ENCODE peak calls at places on chromosomes 4 and X, in six cellular contexts. W is PC-3, P is GM23338, K is endodermal cell, D is lower lobe of right lung, G is IMR-90. Y is an unnamed sample. For H3K36me3, the result is how much of the 10 kb centered on the place peaks cover.

GRCh38 chr4:138062929-138063328 is 179.2 kb downstream of the SLC7A11 start:
- DNase-seq in W (peak), P (peak), K (peak), D (no peak), G (peak), Y (no peak)

GRCh38 chrX:109352121-109352556 is 129.7 kb downstream of the GUCY2F start:
- DNase-seq in W (no peak), P (no peak), K (no peak), D (peak), G (no peak), Y (no peak)

GRCh38 chr4:113474017-113474416 is 287.5 kb downstream of the CAMK2D start:
- DNase-seq in W (peak), P (no peak), K (no peak), D (no peak), G (peak), Y (no peak)

GRCh38 chrX:39640866-39641265 is 456.9 kb downstream of the BCOR start:
- DNase-seq in W (no peak), P (no peak), K (no peak), D (no peak), G (no peak), Y (no peak)

GRCh38 chrX:30643313-30643821 is 9.9 kb upstream of the GK start:
- DNase-seq in W (no peak), P (no peak), K (no peak), D (no peak), G (peak), Y (no peak)

GRCh38 chr4:112510468-112511293 is 5.3 kb downstream of the NEUROG2 start:
- DNase-seq in W (no peak), P (peak), K (peak), D (no peak), G (no peak), Y (no peak)

GRCh38 chrX:68488657-68489056 is 10.2 kb upstream of the YIPF6 start:
- DNase-seq in W (peak), P (no peak), K (no peak), D (no peak), G (no peak), Y (no peak)

GRCh38 chr4:123418486-123418931 is 21.9 kb downstream of the SPRY1 start:
- DNase-seq in W (peak), P (peak), K (peak), D (no peak), G (peak), Y (no peak)

GRCh38 chr4:82780398-82781231 is 18.0 kb downstream of the SCD5 start:
- DNase-seq in W (no peak), P (peak), K (peak), D (peak), G (peak), Y (no peak)

GRCh38 chrX:13432776-13433605 is 113.1 kb upstream of the ATXN3L start:
- DNase-seq in W (no peak), P (no peak), K (no peak), D (no peak), G (peak), Y (peak)

GRCh38 chr4:38925492-38926418 is 58.1 kb downstream of the FAM114A1 start:
- DNase-seq in W (no peak), P (no peak), K (no peak), D (no peak), G (no peak), Y (no peak)

GRCh38 chr4:22969314-22969896 is 276.7 kb downstream of the GBA3 start:
- DNase-seq in W (peak), P (peak), K (no peak), D (no peak), G (peak), Y (no peak)

GRCh38 chrX:17412692-17413091 is 37.7 kb downstream of the NHS start:
- DNase-seq in W (peak), P (no peak), K (no peak), D (no peak), G (peak), Y (no peak)

GRCh38 chrX:135345328-135345645 is 36.0 kb downstream of the ETDC start:
- DNase-seq in W (peak), P (no peak), K (no peak), D (no peak), G (peak), Y (no peak)

GRCh38 chrX:48936429-48937064 is 17.7 kb upstream of the PIM2 start:
- DNase-seq in W (no peak), P (no peak), K (no peak), D (no peak), G (no peak), Y (no peak)

GRCh38 chr4:170423137-170423536 is 333.4 kb upstream of the AADAT start:
- DNase-seq in W (peak), P (no peak), K (no peak), D (no peak), G (peak), Y (no peak)

GRCh38 chr4:135250040-135250439 is 1048.5 kb upstream of the PABPC4L start:
- DNase-seq in W (no peak), P (no peak), K (no peak), D (no peak), G (no peak), Y (no peak)

GRCh38 chrX:23884427-23885024 is 23.2 kb downstream of the APOO start:
- DNase-seq in W (peak), P (no peak), K (no peak), D (no peak), G (peak), Y (peak)

GRCh38 chr4:128461300-128462103 is 173.9 kb upstream of the PGRMC2 start:
- DNase-seq in W (peak), P (no peak), K (peak), D (no peak), G (peak), Y (no peak)

GRCh38 chrX:56978172-56978571 is 17.2 kb downstream of the SPIN3 start:
- DNase-seq in W (peak), P (peak), K (peak), D (no peak), G (peak), Y (no peak)

DNA sequence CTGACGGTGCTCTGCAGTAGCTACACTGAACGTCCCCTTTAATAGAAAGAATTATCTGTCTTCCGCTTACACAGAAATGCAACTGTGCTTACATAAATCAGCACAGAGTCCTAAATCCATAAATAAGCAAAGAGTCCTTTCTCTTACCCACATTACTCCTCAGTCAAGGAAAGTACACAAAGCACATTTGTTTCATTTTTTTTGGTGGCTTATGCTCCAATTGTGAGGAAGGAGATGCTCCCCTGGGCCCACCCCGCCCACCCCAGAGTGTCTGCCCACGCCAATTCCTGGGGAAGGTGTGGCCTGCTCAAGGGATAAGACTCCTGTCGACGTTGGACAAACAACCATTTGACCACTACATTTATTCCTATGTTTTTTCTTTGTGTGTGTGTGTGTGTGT is 53.8 kb downstream of the CPLX1 start:
- DNase-seq in W (no peak), P (no peak), K (no peak), D (no peak), G (no peak), Y (no peak)
- H3K36me3 ChIP-seq in W (under half), P (under half), K (half or more), D (half or more), G (half or more), Y (half or more)

GRCh38 chr4:143531773-143532491 is 18.4 kb downstream of the SMARCA5 start:
- DNase-seq in W (peak), P (no peak), K (no peak), D (no peak), G (peak), Y (no peak)

GRCh38 chr4:143531368-143531767 is 17.9 kb downstream of the SMARCA5 start:
- DNase-seq in W (peak), P (peak), K (no peak), D (no peak), G (peak), Y (no peak)
- H3K36me3 ChIP-seq in W (half or more), P (half or more), K (half or more), D (half or more), G (under half), Y (half or more)

GRCh38 chrX:42976729-42977366 is 198.9 kb upstream of the PPP1R2C start:
- DNase-seq in W (no peak), P (peak), K (no peak), D (no peak), G (no peak), Y (no peak)

GRCh38 chrX:42973321-42973720 is 195.4 kb upstream of the PPP1R2C start:
- DNase-seq in W (no peak), P (no peak), K (no peak), D (no peak), G (no peak), Y (no peak)

GRCh38 chrX:42975906-42976305 is 197.9 kb upstream of the PPP1R2C start:
- DNase-seq in W (no peak), P (no peak), K (no peak), D (no peak), G (no peak), Y (no peak)

GRCh38 chrX:42978655-42979379 is 200.9 kb upstream of the PPP1R2C start:
- DNase-seq in W (no peak), P (peak), K (no peak), D (no peak), G (no peak), Y (no peak)
- H3K36me3 ChIP-seq in W (under half), P (under half), K (under half), D (under half), G (under half), Y (under half)

GRCh38 chrX:154358011-154358410 is 16.4 kb downstream of the FLNA start:
- DNase-seq in W (no peak), P (no peak), K (no peak), D (no peak), G (no peak), Y (no peak)
- H3K36me3 ChIP-seq in W (half or more), P (under half), K (half or more), D (half or more), G (half or more), Y (half or more)

DNA sequence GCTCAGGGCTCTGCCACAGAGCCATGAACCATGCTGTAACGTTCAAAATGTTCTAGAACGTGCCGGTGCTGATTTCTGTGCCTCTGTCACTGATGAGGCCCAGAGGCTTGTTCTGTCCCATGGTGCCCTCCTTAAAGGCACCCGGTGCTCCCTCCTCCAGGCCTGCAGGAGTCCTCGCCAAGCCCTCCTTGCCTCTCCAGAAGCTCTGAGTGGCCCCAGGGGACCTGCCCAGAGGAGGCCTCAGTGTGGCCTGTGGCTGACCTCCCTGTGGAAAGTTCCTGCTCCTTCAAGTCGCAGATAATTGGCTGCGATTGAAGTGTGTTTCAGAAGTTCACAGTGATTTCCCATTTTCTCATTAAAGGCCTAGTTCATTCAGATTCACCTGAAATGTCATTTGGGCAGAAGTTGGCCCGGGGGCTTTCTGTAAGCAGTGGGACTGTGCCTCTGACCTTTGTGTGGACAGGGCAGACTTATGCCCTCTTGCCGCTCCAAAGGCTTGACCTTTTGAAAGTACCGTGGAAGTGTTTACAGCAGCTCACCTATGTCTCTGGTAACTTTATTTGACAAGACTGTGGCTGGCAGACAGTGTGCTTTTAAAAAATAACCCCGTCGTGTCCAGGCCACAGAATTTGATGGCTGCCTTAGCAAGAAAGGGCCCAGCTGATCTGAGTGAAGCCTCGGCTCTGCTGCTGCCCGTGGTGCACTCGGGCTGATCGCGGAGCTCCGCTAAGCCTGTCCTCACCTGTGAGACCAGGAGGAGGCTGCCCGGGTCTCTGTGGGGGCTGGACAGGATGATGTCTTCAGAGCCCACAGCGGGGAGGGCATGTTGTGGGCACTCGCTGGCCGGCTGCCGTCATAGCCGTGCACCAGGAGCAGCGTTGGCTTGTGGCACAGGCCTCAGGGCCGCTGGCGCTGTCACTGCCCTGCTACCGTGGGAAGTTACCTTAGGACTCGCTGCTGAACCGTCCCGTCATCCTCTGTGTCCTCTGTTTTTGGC is 25.3 kb downstream of the TRMT44 start:
- DNase-seq in W (no peak), P (no peak), K (no peak), D (no peak), G (no peak), Y (no peak)
- H3K36me3 ChIP-seq in W (under half), P (under half), K (half or more), D (half or more), G (under half), Y (half or more)

DNA sequence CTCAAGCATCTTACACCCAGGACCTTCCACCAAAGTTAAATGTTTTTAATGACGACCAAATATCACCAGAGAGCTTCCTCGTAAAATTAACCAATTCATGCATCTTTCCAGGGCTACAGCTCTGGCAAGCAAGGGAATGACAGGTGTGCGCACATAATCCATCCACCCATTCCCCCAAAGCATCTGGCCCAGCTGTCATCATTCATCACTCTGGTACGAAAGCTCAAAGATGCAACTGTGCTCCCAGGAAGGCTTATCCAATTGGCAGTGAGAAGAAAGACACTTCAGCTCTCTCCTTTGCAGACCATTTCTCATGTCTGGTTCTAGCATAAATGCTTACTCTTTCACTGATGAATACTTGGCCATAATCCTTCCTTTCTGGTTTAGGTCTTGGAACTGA is 139.2 kb downstream of the NSUN7 start:
- DNase-seq in W (no peak), P (no peak), K (no peak), D (no peak), G (no peak), Y (peak)
- H3K36me3 ChIP-seq in W (under half), P (under half), K (under half), D (half or more), G (under half), Y (half or more)

GRCh38 chr4:146142768-146143167 is 32.8 kb upstream of the LSM6 start:
- DNase-seq in W (no peak), P (no peak), K (peak), D (no peak), G (no peak), Y (no peak)
- H3K36me3 ChIP-seq in W (under half), P (under half), K (under half), D (under half), G (under half), Y (under half)